ENCODE peak calls at places on chromosomes 5 and 9, in eight cellular contexts. K is aorta; H is lung; Z is stomach; D is mucosa of descending colon; S is lower lobe of right lung; O is A549; L is CD4-positive, CD25-positive, alpha-beta regulatory T cell. E is an unnamed sample. For H3K4me1, the result is how much of the 10 kb centered on the place peaks cover.

GRCh38 chr9:122252796-122253195 is 11.8 kb downstream of the RBM18 start:
- DNase-seq in O (no peak), S (no peak), H (no peak), D (no peak), Z (no peak), L (no peak), K (no peak), E (no peak)

GRCh38 chr5:145233461-145233860 is 601.7 kb downstream of the PRELID2 start:
- DNase-seq in S (no peak), H (no peak), L (no peak), D (no peak), K (no peak), Z (no peak), O (no peak), E (no peak)

GRCh38 chr5:94403483-94403882 is 214.9 kb downstream of the KIAA0825 start:
- DNase-seq in Z (no peak), H (no peak), D (no peak), O (no peak), K (no peak), L (no peak), S (no peak), E (no peak)

GRCh38 chr5:8192840-8193239 is 323.9 kb downstream of the MTRR start:
- DNase-seq in O (no peak), K (no peak), H (no peak), Z (no peak), S (no peak), L (no peak), D (no peak), E (no peak)

GRCh38 chr5:74281191-74281590 is 359.3 kb downstream of the ENC1 start:
- DNase-seq in D (no peak), S (no peak), Z (no peak), H (no peak), L (no peak), K (no peak), O (no peak), E (no peak)

GRCh38 chr9:127569819-127570401 is 42.2 kb upstream of the STXBP1 start:
- DNase-seq in O (peak), Z (no peak), L (peak), K (no peak), D (no peak), H (peak), S (no peak), E (no peak)

GRCh38 chr9:134847752-134848432 is 32.7 kb upstream of the FCN2 start:
- DNase-seq in K (no peak), H (no peak), S (peak), L (no peak), Z (no peak), D (no peak), O (peak), E (no peak)

GRCh38 chr5:80070338-80071056 is 35.3 kb downstream of the THBS4 start:
- DNase-seq in O (no peak), K (no peak), H (no peak), D (no peak), S (no peak), L (no peak), Z (no peak), E (no peak)

GRCh38 chr9:115234094-115234493 is 116.1 kb upstream of the TNC start:
- DNase-seq in Z (no peak), K (no peak), S (no peak), H (peak), L (no peak), O (peak), D (no peak), E (no peak)

GRCh38 chr9:13942695-13943094 is 371.2 kb downstream of the NFIB start:
- DNase-seq in L (no peak), D (no peak), S (no peak), O (peak), K (no peak), H (no peak), Z (no peak), E (no peak)

GRCh38 chr9:470795-471194 is 256.1 kb downstream of the DOCK8 start:
- DNase-seq in L (no peak), D (no peak), S (no peak), Z (no peak), K (no peak), H (no peak), O (no peak), E (no peak)

DNA sequence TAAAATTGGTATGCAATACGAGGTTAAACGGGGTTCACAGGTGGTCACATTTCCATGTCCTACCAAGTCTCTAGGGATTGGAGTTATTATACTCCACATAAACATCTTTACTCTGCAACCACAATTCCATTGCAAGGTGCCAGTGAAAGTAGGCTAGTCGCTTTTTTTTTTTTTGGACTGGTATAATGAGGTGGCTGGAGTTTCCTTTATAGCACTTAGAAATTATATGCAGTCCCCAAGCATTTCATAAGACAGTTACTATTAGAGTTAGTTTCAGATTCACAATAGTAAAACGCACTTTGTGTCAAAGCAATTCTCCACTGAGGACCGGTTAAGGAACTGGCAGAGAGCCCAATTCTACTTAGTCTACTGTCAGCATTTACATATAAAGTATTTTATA is 1.4 kb downstream of the MEF2C start:
- DNase-seq in O (no peak), S (no peak), Z (no peak), D (peak), H (no peak), K (no peak), L (no peak), E (no peak)
- H3K4me1 ChIP-seq in O (under half), S (under half), Z (under half), D (under half), H (under half), K (under half), L (under half), E (under half)

GRCh38 chr9:120936011-120936763 is 9.6 kb upstream of the TRAF1 start:
- DNase-seq in D (peak), O (peak), K (peak), Z (peak), H (peak), S (peak), L (peak), E (peak)
- H3K4me1 ChIP-seq in D (under half), O (under half), K (under half), Z (half or more), H (under half), S (half or more), L (half or more), E (under half)

GRCh38 chr5:159814810-159815585 is 101.3 kb upstream of the ADRA1B start:
- DNase-seq in L (no peak), H (no peak), O (peak), S (no peak), Z (no peak), D (no peak), K (no peak), E (no peak)

GRCh38 chr5:159814222-159814621 is 102.1 kb upstream of the ADRA1B start:
- DNase-seq in D (no peak), O (no peak), H (no peak), Z (no peak), K (no peak), L (no peak), S (no peak), E (no peak)

GRCh38 chr5:159819671-159820411 is 96.4 kb upstream of the ADRA1B start:
- DNase-seq in L (no peak), D (peak), K (no peak), O (peak), H (peak), Z (peak), S (peak), E (peak)

GRCh38 chr5:159820692-159821091 is 95.6 kb upstream of the ADRA1B start:
- DNase-seq in Z (no peak), O (no peak), L (no peak), K (no peak), H (no peak), D (no peak), S (no peak), E (no peak)

DNA sequence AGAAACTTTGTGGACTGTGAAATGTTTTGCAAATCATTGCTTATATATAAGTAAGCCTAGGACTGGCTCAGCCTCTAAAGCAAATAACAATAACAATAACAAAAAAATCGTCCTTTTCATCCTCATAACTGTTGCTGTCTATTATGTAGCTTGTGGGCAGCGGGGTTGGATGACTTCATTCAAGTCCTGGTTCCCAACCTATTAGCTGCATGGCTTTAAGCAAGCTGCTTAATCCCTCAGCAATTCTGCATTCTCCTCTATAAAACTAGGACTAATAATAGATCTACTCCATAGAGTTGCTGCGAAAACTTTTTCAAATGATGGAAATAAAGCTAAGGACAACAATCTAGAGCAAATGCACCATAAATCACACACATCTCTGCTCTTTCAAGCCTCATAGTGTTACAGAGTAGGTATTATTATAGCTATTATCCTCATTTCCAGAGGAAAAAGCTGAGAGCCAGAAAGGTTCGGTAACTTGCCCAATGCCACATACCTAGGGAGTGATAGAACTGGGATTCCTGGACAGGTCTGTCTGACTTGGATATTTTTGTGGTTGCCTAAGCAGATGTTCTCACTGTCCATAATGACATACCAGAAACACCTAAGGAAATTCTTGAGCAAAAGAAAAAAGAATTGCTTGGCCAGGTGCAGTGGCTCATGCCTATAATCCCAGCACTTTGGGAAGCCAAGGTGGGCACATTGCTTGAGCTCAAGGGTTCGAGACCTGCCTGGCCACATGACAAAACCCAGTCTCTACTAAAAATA is 98.8 kb upstream of the ADRA1B start:
- DNase-seq in K (no peak), O (no peak), Z (no peak), L (no peak), S (no peak), H (no peak), D (no peak), E (no peak)
- H3K4me1 ChIP-seq in K (under half), O (half or more), Z (under half), L (under half), S (under half), H (under half), D (under half), E (under half)

DNA sequence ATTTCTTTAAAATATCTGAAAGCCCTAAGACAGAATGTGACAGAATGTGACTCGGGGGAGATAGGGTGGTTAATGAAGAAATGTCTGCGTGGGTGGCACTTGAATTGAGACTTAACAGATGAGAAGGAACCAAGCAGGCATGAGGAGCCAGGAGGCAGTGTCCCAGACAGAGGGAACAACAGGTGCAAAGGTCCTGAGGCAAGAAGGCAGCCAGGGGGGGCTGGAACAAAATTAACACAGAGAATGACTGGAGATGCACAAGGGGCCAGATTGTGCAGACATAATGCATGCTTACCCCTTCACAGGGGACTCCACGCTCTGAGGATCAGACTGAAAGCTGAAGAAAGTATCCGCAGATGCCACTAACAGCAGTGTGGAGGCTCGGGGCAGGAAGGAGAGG is 1.7 kb downstream of the LMAN2 start:
- DNase-seq in D (no peak), K (no peak), S (no peak), L (no peak), O (no peak), H (no peak), Z (no peak), E (no peak)
- H3K4me1 ChIP-seq in D (under half), K (under half), S (under half), L (under half), O (under half), H (under half), Z (half or more), E (under half)

GRCh38 chr5:115531380-115531779 is 13.2 kb downstream of the FEM1C start:
- DNase-seq in Z (no peak), L (no peak), S (no peak), H (no peak), K (no peak), D (no peak), O (no peak), E (no peak)

GRCh38 chr5:115530426-115530825 is 14.1 kb downstream of the FEM1C start:
- DNase-seq in O (no peak), D (no peak), L (no peak), K (no peak), S (no peak), H (no peak), Z (no peak), E (no peak)

GRCh38 chr5:115532517-115532916 is 12.1 kb downstream of the FEM1C start:
- DNase-seq in K (no peak), H (no peak), S (no peak), Z (no peak), O (no peak), D (no peak), L (no peak), E (no peak)

GRCh38 chr5:115535479-115536035 is 9.0 kb downstream of the FEM1C start:
- DNase-seq in L (no peak), H (no peak), K (no peak), S (no peak), D (no peak), O (no peak), Z (no peak), E (no peak)

GRCh38 chr5:115531787-115532367 is 12.7 kb downstream of the FEM1C start:
- DNase-seq in O (no peak), S (no peak), K (no peak), D (no peak), Z (no peak), L (no peak), H (no peak), E (no peak)
- H3K4me1 ChIP-seq in O (under half), S (half or more), K (under half), D (under half), Z (half or more), L (under half), H (under half), E (under half)

DNA sequence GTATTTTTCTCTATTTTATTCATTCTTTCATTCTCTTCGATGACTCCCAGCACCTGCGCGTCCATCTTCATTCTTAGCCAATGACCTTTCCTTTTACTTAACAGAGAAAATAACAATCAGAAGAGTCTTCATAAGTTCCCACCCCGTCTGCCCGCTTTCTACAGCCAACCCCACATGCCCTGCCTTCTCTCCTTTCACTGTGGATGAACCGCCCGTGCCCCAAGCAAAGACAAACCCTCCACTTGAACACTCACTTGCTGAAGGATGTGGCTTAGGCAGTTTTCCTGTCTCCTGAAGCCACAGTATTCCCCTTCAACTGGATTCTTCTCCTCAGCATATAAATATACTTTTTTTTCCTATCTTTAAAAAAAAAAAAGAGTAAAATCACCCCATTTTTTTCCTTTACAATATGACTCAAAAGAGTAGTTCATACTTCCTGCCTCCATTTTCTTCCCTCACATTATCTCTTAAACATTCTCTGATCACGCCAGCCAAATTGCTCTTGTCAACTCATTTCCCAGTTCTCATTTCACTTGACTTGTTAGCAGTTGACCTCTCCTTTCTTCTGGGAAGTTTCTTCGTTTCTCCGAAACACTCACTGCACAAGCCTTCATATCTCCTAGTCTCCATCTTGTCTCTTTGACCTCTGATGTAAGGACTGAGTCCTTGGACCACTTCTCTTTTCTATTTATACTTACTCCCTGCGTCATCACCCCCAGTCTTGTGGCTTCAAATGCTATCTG is 11.1 kb downstream of the NIPSNAP3B start:
- DNase-seq in S (no peak), K (no peak), D (no peak), O (no peak), L (no peak), Z (no peak), H (no peak), E (no peak)
- H3K4me1 ChIP-seq in S (under half), K (under half), D (under half), O (under half), L (under half), Z (under half), H (under half), E (under half)

GRCh38 chr5:172869734-172870133 is 35.7 kb downstream of the ERGIC1 start:
- DNase-seq in O (no peak), K (no peak), S (no peak), L (no peak), D (no peak), Z (no peak), H (no peak), E (no peak)

GRCh38 chr5:172871982-172872381 is 37.9 kb downstream of the ERGIC1 start:
- DNase-seq in H (no peak), S (no peak), D (no peak), L (no peak), K (no peak), O (no peak), Z (no peak), E (no peak)

GRCh38 chr5:172871561-172871960 is 37.5 kb downstream of the ERGIC1 start:
- DNase-seq in S (no peak), O (no peak), Z (no peak), K (no peak), H (no peak), L (no peak), D (no peak), E (no peak)

GRCh38 chr5:172870261-172870806 is 36.3 kb downstream of the ERGIC1 start:
- DNase-seq in S (no peak), Z (no peak), D (no peak), H (peak), L (no peak), K (peak), O (peak), E (peak)

GRCh38 chr5:172870807-172871431 is 36.9 kb downstream of the ERGIC1 start:
- DNase-seq in H (no peak), K (no peak), S (peak), O (no peak), D (no peak), L (no peak), Z (no peak), E (no peak)
- H3K4me1 ChIP-seq in H (half or more), K (under half), S (half or more), O (half or more), D (under half), L (under half), Z (half or more), E (under half)

GRCh38 chr5:56815657-56816545 is 552 bp downstream of the MAP3K1 start:
- DNase-seq in O (peak), K (peak), Z (peak), D (peak), H (peak), L (peak), S (peak), E (peak)

GRCh38 chr5:56817306-56817986 is 2.1 kb downstream of the MAP3K1 start:
- DNase-seq in D (no peak), Z (no peak), S (no peak), H (no peak), K (no peak), O (no peak), L (peak), E (no peak)

GRCh38 chr5:56816546-56817081 is 1.3 kb downstream of the MAP3K1 start:
- DNase-seq in L (peak), H (peak), S (peak), Z (peak), O (peak), K (peak), D (peak), E (peak)

GRCh38 chr5:56818409-56819026 is 3.2 kb downstream of the MAP3K1 start:
- DNase-seq in H (no peak), K (no peak), O (no peak), S (no peak), Z (no peak), D (no peak), L (no peak), E (no peak)

DNA sequence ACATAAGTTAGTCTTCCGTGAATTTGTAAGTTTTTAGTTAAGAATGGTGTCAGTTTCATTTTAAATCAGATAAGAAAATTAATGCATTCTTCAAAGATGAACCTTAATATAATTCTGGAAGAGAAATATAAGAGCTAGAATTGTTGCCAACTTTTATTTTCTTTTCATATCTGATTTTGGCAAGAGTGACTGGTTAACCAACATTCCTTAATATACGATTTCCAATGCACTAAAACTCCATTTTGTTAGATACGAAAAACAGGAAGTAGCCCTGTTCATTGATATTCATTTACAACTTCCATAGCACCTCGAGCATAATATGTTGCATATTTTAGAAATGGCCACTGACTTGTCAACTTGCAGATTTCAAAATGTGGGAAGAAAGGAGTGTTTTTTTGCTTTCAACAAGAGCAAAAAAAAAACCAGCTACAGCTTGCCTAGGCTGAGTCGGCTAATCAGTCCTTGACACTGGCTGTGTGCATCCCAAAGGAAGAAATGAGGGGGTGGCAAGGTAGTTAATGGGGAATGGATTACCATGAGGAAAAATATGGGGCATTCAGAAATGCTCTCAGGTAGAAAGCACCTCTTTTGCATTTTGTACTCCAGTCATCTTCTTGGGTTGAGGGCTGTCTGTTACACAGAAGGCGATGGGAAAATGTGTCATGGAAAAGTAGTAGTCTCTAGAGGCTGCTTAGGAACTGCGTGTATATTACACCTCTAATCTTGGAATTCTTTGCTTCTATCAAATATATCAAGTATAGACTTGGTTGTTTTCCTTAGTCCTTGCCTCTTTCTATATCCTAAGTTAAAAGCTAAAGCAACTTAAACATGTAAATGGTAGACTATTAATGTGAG is 3.9 kb downstream of the MAP3K1 start:
- DNase-seq in S (no peak), O (no peak), K (no peak), L (no peak), H (no peak), D (no peak), Z (no peak), E (no peak)
- H3K4me1 ChIP-seq in S (half or more), O (under half), K (under half), L (half or more), H (under half), D (under half), Z (half or more), E (under half)